ENCODE peak calls at places on chromosomes 4 and X, in ten cellular contexts. H is mucosa of descending colon; Z is testis; S is CD4-positive, alpha-beta T cell; Y is brain microvascular endothelial cell; J is nephron progenitor cell; L is pancreas; Q is spleen; W is HFFc6; V is foreskin fibroblast. T is an unnamed sample.

GRCh38 chr4:183377491-183377890 is 55.3 kb upstream of the CLDN24 start:
- DNase-seq in S (no peak), V (no peak), L (no peak), H (no peak), Z (no peak), J (no peak), Y (no peak), Q (no peak), W (no peak), T (no peak)

GRCh38 chrX:44514272-44514671 is 28.4 kb downstream of the FUNDC1 start:
- DNase-seq in Q (no peak), Z (no peak), L (no peak), H (no peak), J (no peak), Y (no peak), S (no peak), V (no peak), W (no peak), T (no peak)

GRCh38 chrX:72308566-72309296 is 3.0 kb upstream of the CITED1 start:
- DNase-seq in W (peak), Y (peak), Z (peak), H (peak), Q (peak), V (peak), S (peak), J (peak), L (peak), T (no peak)

GRCh38 chr4:155900402-155900801 is 3.1 kb upstream of the TDO2 start:
- DNase-seq in V (peak), H (no peak), W (peak), Y (peak), Q (no peak), Z (no peak), L (no peak), J (no peak), S (no peak), T (no peak)

GRCh38 chr4:53459548-53459947 is 82.1 kb downstream of the FIP1L1 start:
- DNase-seq in S (no peak), L (no peak), J (no peak), V (peak), H (no peak), Y (peak), Z (no peak), Q (no peak), W (peak), T (no peak)

GRCh38 chr4:25485104-25485503 is 108.0 kb downstream of the ANAPC4 start:
- DNase-seq in L (no peak), Y (no peak), W (no peak), S (no peak), Z (no peak), H (no peak), Q (no peak), V (no peak), J (no peak), T (no peak)

GRCh38 chr4:25635501-25635900 is 20.1 kb upstream of the SLC34A2 start:
- DNase-seq in W (no peak), V (no peak), L (no peak), H (no peak), Z (no peak), J (no peak), S (no peak), Q (no peak), Y (no peak), T (no peak)

GRCh38 chrX:5726246-5726645 is 502.4 kb downstream of the NLGN4X start:
- DNase-seq in Z (no peak), S (no peak), W (peak), J (no peak), V (peak), L (no peak), H (peak), Y (no peak), Q (no peak), T (no peak)

GRCh38 chr4:128483816-128484215 is 196.2 kb upstream of the PGRMC2 start:
- DNase-seq in J (no peak), S (no peak), Q (no peak), Y (no peak), L (no peak), W (no peak), Z (no peak), H (no peak), V (peak), T (no peak)

GRCh38 chrX:34879361-34879760 is 63.2 kb upstream of the FAM47B start:
- DNase-seq in Z (no peak), W (no peak), Y (peak), L (no peak), S (no peak), H (no peak), V (peak), J (no peak), Q (no peak), T (no peak)

GRCh38 chr4:100895572-100896197 is 377.9 kb upstream of the EMCN start:
- DNase-seq in V (peak), L (no peak), Z (no peak), S (no peak), H (no peak), Q (no peak), Y (no peak), J (no peak), W (no peak), T (no peak)

GRCh38 chrX:123975180-123975579 is 13.7 kb downstream of the STAG2 start:
- DNase-seq in V (peak), Y (no peak), W (no peak), S (no peak), J (no peak), Q (no peak), Z (no peak), L (no peak), H (no peak), T (no peak)

GRCh38 chrX:6299724-6300123 is 71.1 kb upstream of the NLGN4X start:
- DNase-seq in Y (no peak), Q (no peak), Z (no peak), S (no peak), H (no peak), J (no peak), L (no peak), V (no peak), W (no peak), T (no peak)

GRCh38 chrX:63350979-63351616 is at the start of gene SPIN4:
- DNase-seq in Z (peak), W (peak), Q (peak), S (peak), L (peak), J (peak), H (peak), Y (peak), V (peak), T (no peak)

GRCh38 chr4:149781150-149781549 is 34.5 kb downstream of the IQCM start:
- DNase-seq in Q (no peak), Y (peak), H (no peak), L (no peak), V (peak), Z (no peak), S (no peak), W (peak), J (no peak), T (no peak)

GRCh38 chr4:169987327-169988228 is 38.6 kb downstream of the MFAP3L start:
- DNase-seq in L (no peak), J (no peak), H (no peak), V (no peak), Q (no peak), Y (no peak), Z (no peak), S (no peak), W (no peak), T (no peak)

GRCh38 chrX:134144231-134144630 is 92.8 kb upstream of the CCDC160 start:
- DNase-seq in S (no peak), Z (no peak), W (no peak), Q (no peak), H (peak), V (peak), L (no peak), Y (no peak), J (no peak), T (no peak)

GRCh38 chr4:2598661-2599654 is 62.5 kb downstream of the FAM193A start:
- DNase-seq in S (no peak), J (no peak), H (peak), Z (peak), V (no peak), Q (peak), L (no peak), W (no peak), Y (no peak), T (no peak)

GRCh38 chrX:129925305-129926092 is 19.5 kb downstream of the UTP14A start:
- DNase-seq in W (peak), L (no peak), V (peak), H (peak), S (peak), Y (peak), Q (peak), Z (peak), J (peak), T (no peak)

GRCh38 chr4:148415500-148415899 is 26.7 kb downstream of the NR3C2 start:
- DNase-seq in Z (no peak), V (peak), Q (no peak), S (no peak), H (no peak), J (no peak), W (no peak), L (no peak), Y (no peak), T (no peak)

GRCh38 chr4:2867758-2868491 is 24.3 kb downstream of the ADD1 start:
- DNase-seq in Q (no peak), S (no peak), L (no peak), J (no peak), Z (peak), H (no peak), Y (peak), W (no peak), V (peak), T (no peak)

GRCh38 chrX:136694491-136695087 is 46.6 kb downstream of the CD40LG start:
- DNase-seq in W (peak), S (no peak), Y (peak), J (peak), V (peak), Q (no peak), H (no peak), L (no peak), Z (no peak), T (no peak)

GRCh38 chrX:3545901-3546300 is 167.5 kb downstream of the PRKX start:
- DNase-seq in S (no peak), H (no peak), W (peak), V (peak), Z (no peak), L (no peak), Y (no peak), Q (no peak), J (no peak), T (no peak)

DNA sequence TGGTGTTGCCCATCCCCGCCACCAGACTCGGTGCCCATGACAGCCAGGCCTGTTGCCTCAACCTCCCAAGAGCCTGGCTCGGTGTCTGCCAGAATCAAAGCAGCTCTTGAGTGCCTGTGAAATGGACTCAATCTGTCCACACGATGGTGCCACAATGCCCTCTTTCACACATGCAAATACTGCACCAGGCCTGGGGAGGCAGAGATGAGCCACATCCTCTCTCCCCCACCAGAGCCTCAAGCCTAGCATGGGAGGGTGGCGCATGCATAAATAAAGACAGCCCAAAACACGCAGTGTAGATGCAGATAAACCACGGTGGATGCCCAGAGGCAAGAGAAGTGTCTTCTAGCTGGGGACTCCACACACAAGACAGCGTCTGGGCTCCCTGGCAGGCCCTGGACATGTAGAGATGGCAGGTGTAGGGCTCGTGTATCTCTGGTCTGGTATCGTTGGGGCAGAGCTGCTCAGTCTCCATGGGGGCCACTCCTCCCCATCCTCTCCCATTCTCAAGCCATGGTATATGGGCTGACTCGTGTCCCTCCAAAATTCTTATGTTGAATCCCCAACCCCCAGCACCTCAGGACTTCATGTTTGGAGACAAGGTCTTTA is 65.6 kb downstream of the JAKMIP1 start:
- DNase-seq in V (no peak), Y (no peak), Q (peak), W (no peak), Z (peak), H (no peak), S (peak), L (no peak), J (no peak), T (no peak)
- TF ChIP-seq CTCF in V (no peak), Y (no peak), Q (peak), W (no peak), Z (peak), H (no peak), S (no peak), L (no peak), J (no peak), T (no peak)

GRCh38 chr4:142984871-142985585 is 138.9 kb upstream of the INPP4B start:
- DNase-seq in V (peak), J (no peak), H (peak), L (no peak), S (no peak), Q (no peak), Y (peak), Z (no peak), W (no peak), T (no peak)
- TF ChIP-seq CTCF in V (peak), J (peak), H (no peak), L (no peak), S (no peak), Q (no peak), Y (peak), Z (no peak), W (peak), T (peak)

GRCh38 chrX:38347136-38347535 is 5.3 kb upstream of the OTC start:
- DNase-seq in Y (peak), Z (no peak), V (peak), H (no peak), S (no peak), W (peak), J (no peak), L (no peak), Q (no peak), T (peak)
- TF ChIP-seq CTCF in Y (no peak), Z (no peak), V (no peak), H (no peak), S (no peak), W (no peak), J (no peak), L (no peak), Q (no peak), T (no peak)

DNA sequence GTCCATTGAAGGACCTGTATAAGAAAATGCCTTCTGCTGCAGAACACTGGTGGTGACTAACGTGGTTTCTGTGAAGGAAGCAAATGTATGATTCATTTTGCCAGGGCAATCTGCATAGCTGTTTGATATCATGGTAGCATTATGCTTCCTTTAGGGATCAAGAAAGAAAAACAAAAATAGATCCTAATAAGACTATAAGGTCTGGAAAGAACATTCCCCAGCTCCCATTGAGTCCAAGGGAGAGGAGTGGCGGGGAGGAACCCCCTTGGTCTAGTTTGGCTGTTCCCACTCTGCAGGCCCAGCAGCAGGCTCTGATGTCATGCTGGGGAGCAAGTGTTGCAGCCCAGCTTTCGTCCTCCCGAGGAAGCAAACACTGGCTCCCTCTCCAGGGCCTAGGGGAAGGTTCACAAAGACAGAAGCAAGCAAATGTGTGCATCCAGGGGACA is 154.5 kb upstream of the GALNT7 start:
- DNase-seq in W (peak), S (no peak), V (peak), L (no peak), J (peak), Y (peak), Q (no peak), Z (no peak), H (no peak), T (no peak)
- TF ChIP-seq CTCF in W (no peak), S (no peak), V (peak), L (no peak), J (no peak), Y (peak), Q (no peak), Z (no peak), H (no peak), T (peak)

GRCh38 chrX:132940727-132941162 is 17.7 kb downstream of the HS6ST2 start:
- DNase-seq in W (no peak), Z (no peak), J (peak), V (no peak), Y (no peak), Q (no peak), L (no peak), S (no peak), H (no peak), T (no peak)
- TF ChIP-seq CTCF in W (no peak), Z (no peak), J (peak), V (no peak), Y (peak), Q (no peak), L (no peak), S (no peak), H (no peak), T (peak)

GRCh38 chr4:125432078-125432477 is 117.3 kb downstream of the FAT4 start:
- DNase-seq in Y (peak), L (no peak), J (peak), V (peak), S (no peak), Q (no peak), H (no peak), W (peak), Z (no peak), T (no peak)
- TF ChIP-seq CTCF in Y (peak), L (no peak), J (peak), V (no peak), S (no peak), Q (no peak), H (no peak), W (peak), Z (no peak), T (peak)

GRCh38 chr4:174871407-174871806 is 42.4 kb upstream of the GLRA3 start:
- DNase-seq in Q (no peak), J (no peak), Y (no peak), W (no peak), V (no peak), Z (no peak), L (no peak), S (no peak), H (no peak), T (no peak)

GRCh38 chr4:174869334-174869733 is 40.3 kb upstream of the GLRA3 start:
- DNase-seq in Z (no peak), Q (no peak), S (no peak), J (no peak), Y (no peak), L (no peak), V (no peak), H (no peak), W (no peak), T (no peak)

GRCh38 chr4:174874898-174875297 is 43.3 kb upstream of the ADAM29 start:
- DNase-seq in J (no peak), Q (no peak), H (no peak), W (no peak), Y (no peak), L (no peak), S (no peak), V (no peak), Z (no peak), T (no peak)

GRCh38 chr4:174870311-174870710 is 41.3 kb upstream of the GLRA3 start:
- DNase-seq in S (no peak), W (no peak), Z (no peak), H (no peak), J (no peak), V (no peak), L (no peak), Y (no peak), Q (no peak), T (no peak)

DNA sequence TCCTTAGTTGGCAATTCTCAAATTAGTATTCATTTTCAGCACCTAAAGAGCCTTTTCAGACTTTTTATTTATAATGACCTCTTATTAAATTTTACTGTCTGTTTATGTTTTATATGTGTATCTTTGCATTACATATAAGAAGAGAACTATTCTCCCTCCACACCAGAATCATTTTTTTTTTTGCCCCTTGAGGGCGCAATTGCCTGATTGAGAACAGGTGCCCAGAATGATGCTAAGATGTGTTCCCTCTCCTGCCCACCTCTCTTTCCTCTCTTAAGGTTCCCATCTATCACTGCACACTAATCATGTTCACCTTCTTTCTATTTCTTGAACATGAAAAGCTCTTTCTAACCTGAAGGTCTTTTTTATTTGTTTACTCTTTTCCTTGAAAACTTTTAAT is 44.2 kb upstream of the ADAM29 start:
- DNase-seq in Q (no peak), L (no peak), Z (peak), J (no peak), H (no peak), V (no peak), W (no peak), Y (peak), S (no peak), T (no peak)
- TF ChIP-seq CTCF in Q (no peak), L (no peak), Z (no peak), J (no peak), H (no peak), V (no peak), W (no peak), Y (peak), S (no peak), T (peak)

GRCh38 chrX:132022115-132022862 is 813 bp upstream of the STK26 start:
- DNase-seq in S (no peak), L (no peak), Y (no peak), Q (no peak), Z (no peak), H (no peak), W (no peak), J (no peak), V (peak), T (no peak)

GRCh38 chrX:132025085-132025484 is 2.0 kb downstream of the STK26 start:
- DNase-seq in J (peak), H (no peak), L (no peak), S (no peak), Y (no peak), Z (no peak), Q (no peak), V (no peak), W (no peak), T (no peak)

GRCh38 chrX:132022863-132023116 is 312 bp upstream of the STK26 start:
- DNase-seq in Y (no peak), L (no peak), Z (no peak), H (no peak), J (no peak), V (no peak), S (peak), Q (no peak), W (no peak), T (no peak)

GRCh38 chrX:132023117-132023895 is at the start of gene STK26:
- DNase-seq in V (peak), W (peak), Q (peak), Z (peak), H (peak), Y (peak), L (peak), J (peak), S (peak), T (no peak)

GRCh38 chrX:132023896-132024386 is 839 bp downstream of the STK26 start:
- DNase-seq in W (no peak), H (peak), V (peak), J (peak), Q (peak), Z (peak), S (peak), L (peak), Y (no peak), T (no peak)
- TF ChIP-seq CTCF in W (no peak), H (no peak), V (no peak), J (no peak), Q (no peak), Z (no peak), S (no peak), L (no peak), Y (no peak), T (no peak)

GRCh38 chr4:140395668-140396067 is 22.2 kb downstream of the SCOC start:
- DNase-seq in Q (no peak), Z (no peak), V (no peak), J (no peak), S (no peak), Y (no peak), L (no peak), W (no peak), H (no peak), T (no peak)
- TF ChIP-seq CTCF in Q (no peak), Z (no peak), V (no peak), J (no peak), S (no peak), Y (no peak), L (no peak), W (no peak), H (no peak), T (no peak)

GRCh38 chrX:15566244-15566643 is 34.5 kb downstream of the ACE2 start:
- DNase-seq in J (no peak), Y (no peak), V (no peak), S (no peak), L (no peak), H (no peak), Z (no peak), Q (no peak), W (no peak), T (no peak)
- TF ChIP-seq CTCF in J (peak), Y (peak), V (no peak), S (no peak), L (no peak), H (no peak), Z (no peak), Q (no peak), W (no peak), T (peak)